ENCODE peak calls at places on chromosomes 1 and 21, in four cellular contexts. One of them, this sample, is unnamed.

GRCh38 chr1:183023601-183024351 is 556 bp downstream of the LAMC1 start:
- DNase-seq in HT-29: peak
- DNase-seq in body of pancreas: peak
- DNase-seq in activated T-cell treated with anti-CD3 and anti-CD28 coated beads, Interleukin-2, amount 50 U/mL, for 24 hours: peak
- DNase-seq in this sample: peak

GRCh38 chr1:112988367-112988766 is 32.4 kb upstream of the SLC16A1 start:
- DNase-seq in body of pancreas: no peak
- DNase-seq in activated T-cell treated with anti-CD3 and anti-CD28 coated beads, Interleukin-2, amount 50 U/mL, for 24 hours: no peak
- DNase-seq in HT-29: no peak
- DNase-seq in this sample: no peak

GRCh38 chr1:193609592-193609991 is 423.2 kb upstream of the B3GALT2 start:
- DNase-seq in body of pancreas: no peak
- DNase-seq in activated T-cell treated with anti-CD3 and anti-CD28 coated beads, Interleukin-2, amount 50 U/mL, for 24 hours: no peak
- DNase-seq in HT-29: no peak
- DNase-seq in this sample: no peak

GRCh38 chr21:42833439-42833815 is 45.9 kb downstream of the WDR4 start:
- DNase-seq in HT-29: peak
- DNase-seq in activated T-cell treated with anti-CD3 and anti-CD28 coated beads, Interleukin-2, amount 50 U/mL, for 24 hours: peak
- DNase-seq in body of pancreas: no peak
- DNase-seq in this sample: peak

GRCh38 chr1:110011527-110012041 is 22.8 kb upstream of the STRIP1 start:
- DNase-seq in body of pancreas: peak
- DNase-seq in activated T-cell treated with anti-CD3 and anti-CD28 coated beads, Interleukin-2, amount 50 U/mL, for 24 hours: no peak
- DNase-seq in HT-29: peak
- DNase-seq in this sample: peak

GRCh38 chr21:28344985-28345384 is 647.7 kb downstream of the LTN1 start:
- DNase-seq in HT-29: no peak
- DNase-seq in activated T-cell treated with anti-CD3 and anti-CD28 coated beads, Interleukin-2, amount 50 U/mL, for 24 hours: no peak
- DNase-seq in body of pancreas: no peak
- DNase-seq in this sample: no peak

GRCh38 chr21:43764576-43765495 is 11.3 kb downstream of the CSTB start:
- DNase-seq in activated T-cell treated with anti-CD3 and anti-CD28 coated beads, Interleukin-2, amount 50 U/mL, for 24 hours: no peak
- DNase-seq in body of pancreas: no peak
- DNase-seq in HT-29: no peak
- DNase-seq in this sample: no peak

GRCh38 chr1:60978421-60979357 is 103.7 kb upstream of the NFIA start:
- DNase-seq in body of pancreas: peak
- DNase-seq in HT-29: peak
- DNase-seq in activated T-cell treated with anti-CD3 and anti-CD28 coated beads, Interleukin-2, amount 50 U/mL, for 24 hours: peak
- DNase-seq in this sample: peak

GRCh38 chr1:214515544-214516433 is 35.6 kb downstream of the PTPN14 start:
- DNase-seq in body of pancreas: no peak
- DNase-seq in activated T-cell treated with anti-CD3 and anti-CD28 coated beads, Interleukin-2, amount 50 U/mL, for 24 hours: no peak
- DNase-seq in HT-29: peak
- DNase-seq in this sample: no peak

GRCh38 chr1:17377325-17377953 is 5.4 kb downstream of the PADI6 start:
- DNase-seq in body of pancreas: no peak
- DNase-seq in HT-29: peak
- DNase-seq in activated T-cell treated with anti-CD3 and anti-CD28 coated beads, Interleukin-2, amount 50 U/mL, for 24 hours: no peak
- DNase-seq in this sample: no peak

GRCh38 chr1:111481387-111482221 is 7.8 kb downstream of the C1orf162 start:
- DNase-seq in activated T-cell treated with anti-CD3 and anti-CD28 coated beads, Interleukin-2, amount 50 U/mL, for 24 hours: peak
- DNase-seq in HT-29: peak
- DNase-seq in body of pancreas: peak
- DNase-seq in this sample: peak

GRCh38 chr1:46903481-46903880 is 37.8 kb downstream of the CYP4A11 start:
- DNase-seq in body of pancreas: peak
- DNase-seq in activated T-cell treated with anti-CD3 and anti-CD28 coated beads, Interleukin-2, amount 50 U/mL, for 24 hours: no peak
- DNase-seq in HT-29: no peak
- DNase-seq in this sample: no peak

GRCh38 chr1:8382051-8382505 is 64.2 kb downstream of the SLC45A1 start:
- DNase-seq in activated T-cell treated with anti-CD3 and anti-CD28 coated beads, Interleukin-2, amount 50 U/mL, for 24 hours: no peak
- DNase-seq in HT-29: no peak
- DNase-seq in body of pancreas: no peak
- DNase-seq in this sample: no peak

GRCh38 chr1:92822907-92823306 is 8.9 kb upstream of the RPL5 start:
- DNase-seq in HT-29: no peak
- DNase-seq in activated T-cell treated with anti-CD3 and anti-CD28 coated beads, Interleukin-2, amount 50 U/mL, for 24 hours: no peak
- DNase-seq in body of pancreas: no peak
- DNase-seq in this sample: no peak

GRCh38 chr1:31576743-31577455 is 584 bp downstream of the TINAGL1 start:
- DNase-seq in body of pancreas: no peak
- DNase-seq in activated T-cell treated with anti-CD3 and anti-CD28 coated beads, Interleukin-2, amount 50 U/mL, for 24 hours: no peak
- DNase-seq in HT-29: no peak
- DNase-seq in this sample: no peak

GRCh38 chr1:205025239-205025638 is 17.8 kb upstream of the CNTN2 start:
- DNase-seq in body of pancreas: no peak
- DNase-seq in HT-29: no peak
- DNase-seq in activated T-cell treated with anti-CD3 and anti-CD28 coated beads, Interleukin-2, amount 50 U/mL, for 24 hours: no peak
- DNase-seq in this sample: no peak

GRCh38 chr1:223730471-223730870 is 18.1 kb downstream of the CAPN2 start:
- DNase-seq in HT-29: no peak
- DNase-seq in activated T-cell treated with anti-CD3 and anti-CD28 coated beads, Interleukin-2, amount 50 U/mL, for 24 hours: no peak
- DNase-seq in body of pancreas: no peak
- DNase-seq in this sample: no peak

GRCh38 chr1:70909262-70909817 is 138.3 kb downstream of the PTGER3 start:
- DNase-seq in activated T-cell treated with anti-CD3 and anti-CD28 coated beads, Interleukin-2, amount 50 U/mL, for 24 hours: no peak
- DNase-seq in body of pancreas: no peak
- DNase-seq in HT-29: no peak
- DNase-seq in this sample: no peak

GRCh38 chr21:36178349-36178748 is 21.7 kb downstream of the DOP1B start:
- DNase-seq in body of pancreas: no peak
- DNase-seq in HT-29: no peak
- DNase-seq in activated T-cell treated with anti-CD3 and anti-CD28 coated beads, Interleukin-2, amount 50 U/mL, for 24 hours: no peak
- DNase-seq in this sample: no peak

GRCh38 chr1:25433389-25434186 is 2.9 kb downstream of the MACO1 start:
- DNase-seq in HT-29: no peak
- DNase-seq in activated T-cell treated with anti-CD3 and anti-CD28 coated beads, Interleukin-2, amount 50 U/mL, for 24 hours: no peak
- DNase-seq in body of pancreas: no peak
- DNase-seq in this sample: no peak

GRCh38 chr1:160096491-160097116 is 1.8 kb downstream of the IGSF8 start:
- DNase-seq in body of pancreas: no peak
- DNase-seq in activated T-cell treated with anti-CD3 and anti-CD28 coated beads, Interleukin-2, amount 50 U/mL, for 24 hours: no peak
- DNase-seq in HT-29: no peak
- DNase-seq in this sample: no peak

GRCh38 chr1:66917476-66917875 is 7.2 kb downstream of the DNAI4 start:
- DNase-seq in body of pancreas: no peak
- DNase-seq in activated T-cell treated with anti-CD3 and anti-CD28 coated beads, Interleukin-2, amount 50 U/mL, for 24 hours: no peak
- DNase-seq in HT-29: no peak
- DNase-seq in this sample: no peak

GRCh38 chr1:109772658-109773202 is 9.0 kb upstream of the EPS8L3 start:
- DNase-seq in body of pancreas: peak
- DNase-seq in activated T-cell treated with anti-CD3 and anti-CD28 coated beads, Interleukin-2, amount 50 U/mL, for 24 hours: no peak
- DNase-seq in HT-29: no peak
- DNase-seq in this sample: no peak

GRCh38 chr1:13662498-13662897 is 37.5 kb upstream of the PRDM2 start:
- DNase-seq in HT-29: no peak
- DNase-seq in activated T-cell treated with anti-CD3 and anti-CD28 coated beads, Interleukin-2, amount 50 U/mL, for 24 hours: no peak
- DNase-seq in body of pancreas: peak
- DNase-seq in this sample: no peak

GRCh38 chr1:157961805-157962762 is 31.4 kb upstream of the KIRREL1 start:
- DNase-seq in activated T-cell treated with anti-CD3 and anti-CD28 coated beads, Interleukin-2, amount 50 U/mL, for 24 hours: no peak
- DNase-seq in body of pancreas: peak
- DNase-seq in HT-29: peak
- DNase-seq in this sample: no peak

GRCh38 chr1:41023279-41023990 is 1.9 kb upstream of the SLFNL1 start:
- DNase-seq in body of pancreas: no peak
- DNase-seq in HT-29: peak
- DNase-seq in activated T-cell treated with anti-CD3 and anti-CD28 coated beads, Interleukin-2, amount 50 U/mL, for 24 hours: no peak
- DNase-seq in this sample: no peak

GRCh38 chr1:24951337-24951736 is 21.3 kb upstream of the RUNX3 start:
- DNase-seq in activated T-cell treated with anti-CD3 and anti-CD28 coated beads, Interleukin-2, amount 50 U/mL, for 24 hours: no peak
- DNase-seq in HT-29: no peak
- DNase-seq in body of pancreas: no peak
- DNase-seq in this sample: no peak

GRCh38 chr1:109768335-109768650 is 4.6 kb upstream of the EPS8L3 start:
- DNase-seq in activated T-cell treated with anti-CD3 and anti-CD28 coated beads, Interleukin-2, amount 50 U/mL, for 24 hours: no peak
- DNase-seq in body of pancreas: peak
- DNase-seq in HT-29: no peak
- DNase-seq in this sample: no peak

GRCh38 chr1:161440312-161440894 is 64.9 kb upstream of the FCGR2A start:
- DNase-seq in HT-29: peak
- DNase-seq in body of pancreas: peak
- DNase-seq in activated T-cell treated with anti-CD3 and anti-CD28 coated beads, Interleukin-2, amount 50 U/mL, for 24 hours: peak
- DNase-seq in this sample: peak

GRCh38 chr1:110337704-110338199 is 1.4 kb upstream of the RBM15 start:
- DNase-seq in activated T-cell treated with anti-CD3 and anti-CD28 coated beads, Interleukin-2, amount 50 U/mL, for 24 hours: peak
- DNase-seq in HT-29: peak
- DNase-seq in body of pancreas: peak
- DNase-seq in this sample: peak

GRCh38 chr1:191453487-191453886 is 704.8 kb upstream of the RGS18 start:
- DNase-seq in activated T-cell treated with anti-CD3 and anti-CD28 coated beads, Interleukin-2, amount 50 U/mL, for 24 hours: no peak
- DNase-seq in body of pancreas: no peak
- DNase-seq in HT-29: no peak
- DNase-seq in this sample: no peak

GRCh38 chr1:81967957-81968356 is 167.2 kb downstream of the ADGRL2 start:
- DNase-seq in activated T-cell treated with anti-CD3 and anti-CD28 coated beads, Interleukin-2, amount 50 U/mL, for 24 hours: no peak
- DNase-seq in HT-29: no peak
- DNase-seq in body of pancreas: no peak
- DNase-seq in this sample: no peak

GRCh38 chr21:42649122-42650032 is 4.0 kb upstream of the PDE9A start:
- DNase-seq in HT-29: no peak
- DNase-seq in activated T-cell treated with anti-CD3 and anti-CD28 coated beads, Interleukin-2, amount 50 U/mL, for 24 hours: no peak
- DNase-seq in body of pancreas: no peak
- DNase-seq in this sample: no peak

GRCh38 chr1:192592493-192592892 is 16.9 kb downstream of the RGS1 start:
- DNase-seq in HT-29: no peak
- DNase-seq in activated T-cell treated with anti-CD3 and anti-CD28 coated beads, Interleukin-2, amount 50 U/mL, for 24 hours: no peak
- DNase-seq in body of pancreas: no peak
- DNase-seq in this sample: no peak

This sample was measured in endothelial cell.